ENCODE peak calls at places on chromosomes 4 and X, in four cellular contexts. One of them, this sample, is unnamed.
A peak's percentile ranks its signal among the peaks of the same experiment; 100 is the strongest.

GRCh38 chrX:55161581-55161980 is 58.6 kb upstream of the PAGE5 start:
- DNase-seq in HepG2: no peak
- DNase-seq in K562: no peak
- DNase-seq in GM12878: no peak
- DNase-seq in this sample: no peak

GRCh38 chr4:108159845-108160244 is 8.9 kb downstream of the LEF1 start:
- DNase-seq in K562: no peak
- DNase-seq in HepG2: no peak
- DNase-seq in GM12878: no peak
- DNase-seq in this sample: no peak

GRCh38 chr4:1075266-1075665 is 38.1 kb downstream of the RNF212 start:
- DNase-seq in GM12878: no peak
- DNase-seq in K562: no peak
- DNase-seq in HepG2: no peak
- DNase-seq in this sample: no peak

GRCh38 chr4:143701365-143701764 is 890 bp upstream of the FREM3 start:
- DNase-seq in HepG2: no peak
- DNase-seq in GM12878: no peak
- DNase-seq in K562: no peak
- DNase-seq in this sample: no peak

GRCh38 chrX:74492720-74493201 is 71.5 kb downstream of the SLC16A2 start:
- DNase-seq in K562: no peak
- DNase-seq in HepG2: no peak
- DNase-seq in GM12878: no peak
- DNase-seq in this sample: peak; percentile 58

GRCh38 chr4:81605278-81605677 is 133.6 kb upstream of the RASGEF1B start:
- DNase-seq in K562: no peak
- DNase-seq in GM12878: no peak
- DNase-seq in HepG2: no peak
- DNase-seq in this sample: no peak

GRCh38 chrX:131287556-131288179 is 1.4 kb downstream of the IGSF1 start:
- DNase-seq in K562: no peak
- DNase-seq in HepG2: peak; percentile 69
- DNase-seq in GM12878: no peak
- DNase-seq in this sample: no peak

GRCh38 chr4:186037182-186037581 is 31.8 kb upstream of the TLR3 start:
- DNase-seq in K562: no peak
- DNase-seq in GM12878: no peak
- DNase-seq in HepG2: no peak
- DNase-seq in this sample: no peak

GRCh38 chr4:93658443-93658842 is 170.1 kb upstream of the ATOH1 start:
- DNase-seq in K562: no peak
- DNase-seq in HepG2: no peak
- DNase-seq in GM12878: no peak
- DNase-seq in this sample: no peak

GRCh38 chrX:100491174-100491573 is 81.1 kb upstream of the PCDH19 start:
- DNase-seq in GM12878: no peak
- DNase-seq in HepG2: no peak
- DNase-seq in K562: no peak
- DNase-seq in this sample: no peak

GRCh38 chr4:112748352-112748900 is 111.5 kb downstream of the LARP7 start:
- DNase-seq in K562: no peak
- DNase-seq in GM12878: no peak
- DNase-seq in HepG2: no peak
- DNase-seq in this sample: no peak

GRCh38 chr4:95539056-95539455 is 9.7 kb downstream of the UNC5C start:
- DNase-seq in K562: no peak
- DNase-seq in GM12878: no peak
- DNase-seq in HepG2: no peak
- DNase-seq in this sample: no peak

GRCh38 chrX:134240209-134240608 is 3.2 kb downstream of the CCDC160 start:
- DNase-seq in K562: no peak
- DNase-seq in HepG2: no peak
- DNase-seq in GM12878: no peak
- DNase-seq in this sample: no peak

GRCh38 chrX:134246282-134246681 is 9.3 kb downstream of the CCDC160 start:
- DNase-seq in GM12878: no peak
- DNase-seq in K562: no peak
- DNase-seq in HepG2: no peak
- DNase-seq in this sample: no peak

GRCh38 chrX:134244043-134244442 is 7.1 kb downstream of the CCDC160 start:
- DNase-seq in HepG2: no peak
- DNase-seq in K562: no peak
- DNase-seq in GM12878: no peak
- DNase-seq in this sample: no peak

GRCh38 chrX:134239016-134239415 is 2.0 kb downstream of the CCDC160 start:
- DNase-seq in K562: no peak
- DNase-seq in HepG2: no peak
- DNase-seq in GM12878: no peak
- DNase-seq in this sample: no peak

DNA sequence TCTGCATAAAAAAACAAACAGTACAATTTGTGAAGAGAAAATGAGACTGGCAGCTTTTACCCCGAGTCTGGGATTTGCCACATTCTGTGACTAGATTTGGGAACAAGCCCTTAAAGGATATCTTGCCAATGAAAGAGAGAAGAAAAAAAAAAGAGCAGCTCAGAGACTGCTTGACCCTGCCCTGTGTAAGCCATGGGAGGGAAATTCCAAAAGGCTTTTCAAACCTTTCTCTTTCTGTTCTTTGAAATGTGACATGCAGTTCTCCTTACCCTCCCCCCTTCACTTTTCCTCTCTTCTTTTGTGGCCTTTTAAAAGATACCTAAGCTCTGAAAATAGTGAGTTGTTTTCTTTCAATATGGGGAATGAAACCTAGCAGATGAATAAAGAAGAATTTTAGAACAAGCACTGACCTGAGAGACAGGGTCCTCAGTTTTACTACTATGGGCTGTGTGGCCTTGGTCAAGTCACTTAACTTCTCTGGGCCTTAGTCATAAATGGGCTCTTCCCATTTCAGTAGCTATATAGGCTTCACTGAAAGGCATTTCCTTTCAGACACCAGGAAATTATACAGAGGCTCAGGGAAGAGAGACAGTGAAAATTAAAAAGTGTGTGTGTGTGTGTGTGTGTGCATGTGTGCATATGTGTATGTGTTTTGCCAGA is 5.1 kb downstream of the CCDC160 start:
- DNase-seq in HepG2: no peak
- DNase-seq in GM12878: no peak
- DNase-seq in K562: no peak
- DNase-seq in this sample: no peak
- TF ChIP-seq NR2C2 in HepG2: no peak
- TF ChIP-seq NR2C2 in GM12878: no peak
- TF ChIP-seq NR2C2 in K562: no peak
- TF ChIP-seq NR2C2 in this sample: no peak

GRCh38 chrX:139850968-139851367 is 81.9 kb downstream of the ATP11C start:
- DNase-seq in HepG2: no peak
- DNase-seq in K562: no peak
- DNase-seq in GM12878: no peak
- DNase-seq in this sample: no peak
- TF ChIP-seq NR2C2 in HepG2: no peak
- TF ChIP-seq NR2C2 in K562: no peak
- TF ChIP-seq NR2C2 in GM12878: no peak
- TF ChIP-seq NR2C2 in this sample: no peak

GRCh38 chr4:7393491-7394183 is 41.1 kb downstream of the PSAPL1 start:
- DNase-seq in HepG2: no peak
- DNase-seq in GM12878: no peak
- DNase-seq in K562: no peak
- DNase-seq in this sample: no peak
- TF ChIP-seq NR2C2 in HepG2: no peak
- TF ChIP-seq NR2C2 in GM12878: no peak
- TF ChIP-seq NR2C2 in K562: no peak
- TF ChIP-seq NR2C2 in this sample: no peak

GRCh38 chr4:176443646-176444409 is 124.1 kb downstream of the SPCS3 start:
- DNase-seq in K562: no peak
- DNase-seq in GM12878: no peak
- DNase-seq in HepG2: no peak
- DNase-seq in this sample: no peak
- TF ChIP-seq NR2C2 in K562: no peak
- TF ChIP-seq NR2C2 in GM12878: no peak
- TF ChIP-seq NR2C2 in HepG2: no peak
- TF ChIP-seq NR2C2 in this sample: no peak

GRCh38 chr4:20626326-20626725 is 73.9 kb upstream of the PACRGL start:
- DNase-seq in K562: no peak
- DNase-seq in GM12878: no peak
- DNase-seq in HepG2: no peak
- DNase-seq in this sample: no peak

GRCh38 chr4:20623936-20624335 is 76.3 kb upstream of the PACRGL start:
- DNase-seq in GM12878: no peak
- DNase-seq in HepG2: no peak
- DNase-seq in K562: no peak
- DNase-seq in this sample: no peak

GRCh38 chr4:20622701-20623100 is 77.6 kb upstream of the PACRGL start:
- DNase-seq in K562: no peak
- DNase-seq in HepG2: no peak
- DNase-seq in GM12878: no peak
- DNase-seq in this sample: no peak

GRCh38 chr4:20624783-20625364 is 75.4 kb upstream of the PACRGL start:
- DNase-seq in HepG2: no peak
- DNase-seq in GM12878: no peak
- DNase-seq in K562: no peak
- DNase-seq in this sample: no peak

GRCh38 chr4:20625460-20625859 is 74.8 kb upstream of the PACRGL start:
- DNase-seq in GM12878: no peak
- DNase-seq in HepG2: no peak
- DNase-seq in K562: no peak
- DNase-seq in this sample: no peak
- TF ChIP-seq NR2C2 in GM12878: no peak
- TF ChIP-seq NR2C2 in HepG2: no peak
- TF ChIP-seq NR2C2 in K562: no peak
- TF ChIP-seq NR2C2 in this sample: no peak

GRCh38 chr4:2798399-2799301 is 5.8 kb downstream of the SH3BP2 start:
- DNase-seq in HepG2: no peak
- DNase-seq in GM12878: no peak
- DNase-seq in K562: peak; percentile 49
- DNase-seq in this sample: no peak

GRCh38 chr4:2800691-2801596 is 8.1 kb downstream of the SH3BP2 start:
- DNase-seq in K562: peak; percentile 73
- DNase-seq in GM12878: peak; percentile 41
- DNase-seq in HepG2: peak; percentile 92
- DNase-seq in this sample: peak; percentile 79

GRCh38 chr4:2797545-2798305 is 4.8 kb downstream of the SH3BP2 start:
- DNase-seq in GM12878: no peak
- DNase-seq in K562: no peak
- DNase-seq in HepG2: no peak
- DNase-seq in this sample: no peak

GRCh38 chr4:2799444-2799911 is 6.6 kb downstream of the SH3BP2 start:
- DNase-seq in K562: no peak
- DNase-seq in HepG2: no peak
- DNase-seq in GM12878: no peak
- DNase-seq in this sample: no peak

DNA sequence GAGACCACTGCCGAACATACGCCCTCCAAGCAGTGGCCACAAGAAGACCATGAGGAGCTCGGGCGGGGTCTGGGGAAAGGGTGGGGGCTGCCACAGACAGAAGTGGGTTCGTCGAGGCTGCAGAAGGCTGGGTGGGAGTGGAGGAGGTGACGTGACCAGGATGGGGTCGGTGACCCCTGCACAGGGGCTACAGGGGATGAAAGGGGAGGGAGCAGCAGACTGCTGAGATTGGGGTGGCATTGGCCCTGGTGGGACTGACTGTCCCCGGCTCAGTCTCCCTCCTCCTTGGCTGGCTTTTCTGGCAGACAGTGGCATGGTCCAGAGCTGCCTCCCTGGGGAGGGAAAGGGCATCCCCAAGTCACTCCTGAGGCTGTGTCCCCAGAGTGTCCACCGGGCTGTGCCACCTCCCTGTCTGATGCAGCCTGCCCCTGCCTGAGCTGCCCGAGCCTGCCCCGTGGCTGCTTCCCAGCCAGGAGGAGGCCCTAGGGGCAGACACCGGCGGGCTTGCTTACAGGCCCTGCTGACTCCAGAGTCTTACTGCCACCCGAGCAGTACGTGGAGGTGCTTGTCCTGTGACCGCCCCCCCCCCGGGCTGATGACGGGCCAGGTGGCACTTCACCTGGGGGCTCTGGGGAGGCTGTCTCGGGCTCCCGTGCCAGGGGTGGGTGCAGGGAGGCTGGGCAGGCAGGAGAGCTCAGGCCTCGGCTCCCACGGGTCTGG is 7.2 kb downstream of the SH3BP2 start:
- DNase-seq in HepG2: no peak
- DNase-seq in GM12878: no peak
- DNase-seq in K562: no peak
- DNase-seq in this sample: no peak
- TF ChIP-seq NR2C2 in HepG2: no peak
- TF ChIP-seq NR2C2 in GM12878: no peak
- TF ChIP-seq NR2C2 in K562: no peak
- TF ChIP-seq NR2C2 in this sample: no peak